ENCODE peak calls at places on chromosomes 3 and 15, in ten cellular contexts. M is lower lobe of right lung; G is uterus; E is retinal pigment epithelial cell; S is OCI-LY7; W is CD8-positive, alpha-beta T cell; C is GM12865; F is BJ; A is pancreas; P is nephron progenitor cell. H is an unnamed sample.

GRCh38 chr3:158713094-158713499 is 19.2 kb downstream of the RARRES1 start:
- DNase-seq in A (no peak), M (no peak), C (no peak), G (no peak), P (no peak), E (no peak), S (no peak), F (no peak), W (no peak), H (no peak)

GRCh38 chr15:40952301-40952900 is 870 bp upstream of the CHAC1 start:
- DNase-seq in E (no peak), A (no peak), C (no peak), G (no peak), S (no peak), W (no peak), F (no peak), M (peak), P (no peak), H (no peak)

GRCh38 chr3:15011174-15011573 is 53.9 kb downstream of the MRPS25 start:
- DNase-seq in S (no peak), G (no peak), A (no peak), E (no peak), F (no peak), P (no peak), C (no peak), M (no peak), W (no peak), H (no peak)

GRCh38 chr3:130850846-130851245 is 43.0 kb upstream of the ATP2C1 start:
- DNase-seq in C (peak), S (no peak), F (no peak), A (no peak), E (no peak), W (no peak), P (no peak), M (no peak), G (no peak), H (no peak)

GRCh38 chr15:51367322-51367976 is 26.0 kb downstream of the GLDN start:
- DNase-seq in F (peak), A (no peak), W (no peak), G (no peak), S (no peak), E (peak), C (no peak), M (no peak), P (no peak), H (no peak)

GRCh38 chr3:38367709-38368108 is 21.1 kb downstream of the XYLB start:
- DNase-seq in M (no peak), F (no peak), P (no peak), S (no peak), E (no peak), W (no peak), A (no peak), C (no peak), G (peak), H (no peak)

GRCh38 chr3:43288850-43289249 is 2.5 kb downstream of the SNRK start:
- DNase-seq in W (no peak), S (no peak), E (no peak), C (no peak), P (no peak), G (no peak), F (no peak), A (no peak), M (no peak), H (no peak)

GRCh38 chr3:25661694-25662455 is 2.8 kb downstream of the TOP2B start:
- DNase-seq in G (no peak), P (no peak), F (no peak), A (no peak), E (no peak), S (peak), W (no peak), C (no peak), M (no peak), H (no peak)

GRCh38 chr3:197748597-197749314 is 927 bp upstream of the FYTTD1 start:
- DNase-seq in S (no peak), G (no peak), P (no peak), F (peak), C (no peak), W (no peak), A (no peak), M (no peak), E (no peak), H (no peak)

GRCh38 chr3:52004158-52004787 is 8.6 kb upstream of the RPL29 start:
- DNase-seq in C (peak), A (no peak), E (peak), P (peak), F (no peak), W (no peak), G (no peak), S (no peak), M (no peak), H (no peak)

GRCh38 chr3:43009547-43009946 is 30.4 kb downstream of the GASK1A start:
- DNase-seq in M (no peak), G (no peak), E (no peak), C (no peak), P (no peak), F (no peak), S (no peak), A (no peak), W (no peak), H (no peak)

GRCh38 chr15:58555168-58556027 is 123.6 kb downstream of the LIPC start:
- DNase-seq in M (no peak), F (no peak), G (no peak), C (no peak), E (no peak), P (peak), A (no peak), W (no peak), S (no peak), H (no peak)

GRCh38 chr3:178439504-178439903 is 96.7 kb upstream of the KCNMB2 start:
- DNase-seq in F (no peak), E (peak), G (no peak), M (no peak), A (no peak), W (no peak), C (peak), P (no peak), S (no peak), H (no peak)

GRCh38 chr3:178435575-178435974 is 100.7 kb upstream of the KCNMB2 start:
- DNase-seq in G (no peak), P (no peak), M (no peak), C (no peak), W (no peak), E (no peak), S (no peak), F (no peak), A (no peak), H (no peak)

GRCh38 chr3:178436773-178437172 is 99.5 kb upstream of the KCNMB2 start:
- DNase-seq in A (no peak), M (no peak), S (peak), E (peak), P (no peak), F (peak), W (no peak), C (peak), G (peak), H (no peak)

GRCh38 chr3:178434206-178434805 is 101.9 kb upstream of the KCNMB2 start:
- DNase-seq in W (no peak), P (no peak), M (no peak), G (no peak), S (no peak), E (no peak), F (no peak), C (peak), A (no peak), H (no peak)
- TF ChIP-seq CTCF in W (no peak), P (no peak), M (no peak), G (no peak), S (peak), E (peak), F (peak), C (peak), A (no peak), H (no peak)

GRCh38 chr3:118629821-118630220 is 404.8 kb downstream of the IGSF11 start:
- DNase-seq in G (no peak), A (no peak), F (no peak), C (no peak), S (no peak), M (no peak), E (no peak), W (no peak), P (no peak), H (no peak)

DNA sequence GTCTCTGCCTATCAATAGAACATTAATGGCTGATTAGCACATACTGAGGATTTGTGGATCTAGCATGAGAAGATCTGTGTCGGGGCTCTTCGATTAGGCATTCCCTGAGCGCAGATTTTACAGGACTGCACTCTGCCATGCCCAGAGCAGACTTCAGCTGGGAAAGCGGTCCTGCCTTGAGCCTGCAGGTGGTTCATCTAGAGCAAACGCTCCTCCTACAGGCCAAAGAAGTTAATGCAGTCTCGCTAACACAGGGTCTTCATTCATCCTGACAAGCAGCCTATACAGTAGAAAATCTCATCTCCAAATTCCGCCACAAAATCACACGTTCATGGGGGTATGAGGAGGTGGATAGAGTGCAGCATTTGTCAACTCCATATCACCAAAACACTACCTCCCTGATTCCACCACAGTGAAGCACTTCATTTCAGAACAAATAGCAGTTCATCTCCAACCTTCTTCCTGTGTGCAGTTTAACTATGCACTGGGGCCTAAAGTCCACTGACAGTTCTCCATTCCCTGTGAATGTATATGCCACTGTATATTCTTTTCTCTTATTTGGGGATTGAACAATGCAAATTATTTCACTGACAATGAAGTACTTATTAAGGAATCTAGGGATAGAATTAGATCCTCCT is 405.8 kb downstream of the IGSF11 start:
- DNase-seq in C (peak), P (peak), M (no peak), W (no peak), G (no peak), S (peak), E (peak), A (peak), F (no peak), H (peak)
- TF ChIP-seq CTCF in C (peak), P (peak), M (peak), W (no peak), G (peak), S (peak), E (peak), A (peak), F (peak), H (no peak)

GRCh38 chr3:53198256-53198977 is 37.4 kb downstream of the PRKCD start:
- DNase-seq in W (no peak), C (no peak), P (no peak), G (no peak), M (no peak), F (no peak), S (peak), E (no peak), A (no peak), H (no peak)

GRCh38 chr3:53201190-53201504 is 40.1 kb downstream of the PRKCD start:
- DNase-seq in W (no peak), M (no peak), F (no peak), G (no peak), E (no peak), S (no peak), C (no peak), A (no peak), P (no peak), H (no peak)

GRCh38 chr3:53198996-53199395 is 38.0 kb downstream of the PRKCD start:
- DNase-seq in F (no peak), E (no peak), A (no peak), G (no peak), P (no peak), M (no peak), C (no peak), S (no peak), W (no peak), H (no peak)

GRCh38 chr3:53200501-53201189 is 39.6 kb downstream of the PRKCD start:
- DNase-seq in F (no peak), C (no peak), G (no peak), P (no peak), M (no peak), E (no peak), W (no peak), A (no peak), S (no peak), H (no peak)

DNA sequence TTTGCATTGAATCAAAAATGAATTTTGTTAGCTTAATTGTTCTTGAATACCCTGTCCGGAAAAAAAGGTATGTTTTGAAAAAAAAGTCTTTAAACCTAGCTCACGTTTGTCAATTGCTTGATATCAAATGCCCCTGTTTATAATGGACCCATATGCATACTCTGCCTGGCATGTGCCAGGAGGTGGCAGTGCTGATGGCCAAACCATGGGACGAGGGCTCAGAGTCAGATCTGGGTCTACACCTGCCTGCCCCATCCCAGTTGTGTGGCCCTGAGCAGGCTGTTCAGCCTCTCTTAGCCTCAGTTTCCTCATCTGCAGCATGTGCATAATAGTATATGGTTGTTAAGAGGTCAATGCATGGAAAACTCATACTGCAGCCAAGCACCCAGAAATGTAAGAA is 38.8 kb downstream of the PRKCD start:
- DNase-seq in P (no peak), E (no peak), F (no peak), G (no peak), S (no peak), C (no peak), M (no peak), W (no peak), A (no peak), H (no peak)
- TF ChIP-seq CTCF in P (no peak), E (peak), F (peak), G (no peak), S (peak), C (no peak), M (no peak), W (no peak), A (no peak), H (no peak)

GRCh38 chr15:76134537-76134936 is 74.8 kb downstream of the TMEM266 start:
- DNase-seq in M (no peak), W (no peak), F (no peak), S (no peak), A (no peak), E (no peak), P (no peak), C (no peak), G (no peak), H (no peak)
- TF ChIP-seq CTCF in M (no peak), W (no peak), F (no peak), S (no peak), A (no peak), E (no peak), P (no peak), C (no peak), G (no peak), H (no peak)

GRCh38 chr3:194637066-194637465 is 3.8 kb upstream of the TMEM44 start:
- DNase-seq in A (no peak), E (no peak), W (no peak), M (no peak), P (no peak), S (no peak), C (no peak), F (no peak), G (no peak), H (no peak)

GRCh38 chr3:194638991-194639605 is 5.9 kb upstream of the TMEM44 start:
- DNase-seq in C (no peak), W (no peak), S (no peak), G (no peak), M (no peak), E (no peak), F (no peak), A (no peak), P (no peak), H (no peak)

GRCh38 chr3:194637541-194638400 is 4.6 kb upstream of the TMEM44 start:
- DNase-seq in S (no peak), A (no peak), M (no peak), P (no peak), C (no peak), G (no peak), E (no peak), F (no peak), W (no peak), H (no peak)

GRCh38 chr3:194642769-194643168 is 9.6 kb upstream of the TMEM44 start:
- DNase-seq in P (no peak), E (no peak), W (no peak), A (no peak), C (no peak), S (no peak), F (no peak), G (no peak), M (no peak), H (no peak)

DNA sequence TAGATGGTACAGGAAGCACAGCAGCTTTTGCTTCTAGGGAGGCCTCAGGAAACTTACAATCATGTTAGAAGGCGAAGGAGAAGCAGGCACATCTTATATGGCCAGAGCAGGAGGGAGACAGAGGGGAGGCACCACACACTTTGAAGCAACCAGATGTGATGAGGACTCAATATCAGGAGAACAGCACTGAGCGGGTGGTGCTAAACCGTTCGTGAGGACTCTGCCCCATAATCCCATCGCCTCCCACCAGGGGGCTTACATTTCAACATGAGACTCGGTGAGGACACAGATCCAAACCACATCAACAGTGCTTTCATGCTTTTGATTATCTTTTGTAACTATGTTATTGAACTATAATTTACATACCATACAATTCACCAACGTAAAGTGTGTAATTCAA is 7.6 kb upstream of the TMEM44 start:
- DNase-seq in W (peak), A (no peak), M (no peak), G (no peak), C (peak), F (no peak), P (peak), S (peak), E (no peak), H (no peak)
- TF ChIP-seq CTCF in W (peak), A (no peak), M (peak), G (no peak), C (peak), F (peak), P (peak), S (peak), E (peak), H (no peak)

GRCh38 chr3:133910422-133910821 is 14.7 kb upstream of the RAB6B start:
- DNase-seq in M (no peak), P (no peak), S (no peak), A (no peak), C (no peak), W (no peak), E (no peak), G (no peak), F (no peak), H (no peak)
- TF ChIP-seq CTCF in M (no peak), P (peak), S (peak), A (no peak), C (no peak), W (no peak), E (peak), G (no peak), F (peak), H (no peak)

DNA sequence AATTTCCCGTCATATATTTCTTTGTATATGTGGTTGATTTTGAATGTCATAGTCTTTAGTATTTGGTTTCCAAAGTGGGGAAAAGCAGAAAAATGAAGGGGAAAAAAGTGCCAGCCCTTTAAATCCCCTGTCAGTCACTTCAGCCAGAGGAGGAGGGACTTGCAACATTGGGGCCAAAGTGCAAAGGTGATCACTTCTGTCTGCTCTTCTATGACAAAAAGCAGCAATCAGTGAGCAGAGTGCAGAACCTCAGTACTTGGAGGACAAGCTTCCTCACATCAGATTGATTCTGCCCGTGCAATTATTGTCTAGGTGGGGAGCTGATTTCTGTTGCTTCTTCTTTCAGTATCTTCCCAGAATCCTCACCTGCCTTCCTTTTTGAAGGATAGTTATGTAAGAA is 60.0 kb downstream of the STT3B start:
- DNase-seq in F (no peak), G (no peak), A (no peak), W (no peak), S (no peak), M (no peak), P (no peak), E (no peak), C (no peak), H (no peak)
- TF ChIP-seq CTCF in F (no peak), G (no peak), A (no peak), W (no peak), S (no peak), M (no peak), P (no peak), E (no peak), C (no peak), H (no peak)